ENCODE peak calls at places on chromosomes 4 and X, in ten cellular contexts. One of them, this sample, is unnamed.

GRCh38 chrX:41922125-41922521 is 1.2 kb downstream of the CASK start:
- DNase-seq in adipocyte: peak; percentile 60
- DNase-seq in RWPE2: no peak
- DNase-seq in esophagus muscularis mucosa: no peak
- DNase-seq in lower leg skin: no peak
- DNase-seq in SK-N-MC: no peak
- DNase-seq in fibroblast of the aortic adventitia: peak; percentile 25
- DNase-seq in left ventricle myocardium inferior: no peak
- DNase-seq in retinal pigment epithelial cell: no peak
- DNase-seq in CD8-positive, alpha-beta memory T cell: peak; percentile 19
- DNase-seq in this sample: peak; percentile 45

GRCh38 chrX:106917830-106918500 is 2.2 kb upstream of the CLDN2 start:
- DNase-seq in RWPE2: no peak
- DNase-seq in lower leg skin: no peak
- DNase-seq in CD8-positive, alpha-beta memory T cell: peak; percentile 35
- DNase-seq in left ventricle myocardium inferior: no peak
- DNase-seq in adipocyte: no peak
- DNase-seq in retinal pigment epithelial cell: peak; percentile 68
- DNase-seq in esophagus muscularis mucosa: no peak
- DNase-seq in fibroblast of the aortic adventitia: peak; percentile 81
- DNase-seq in SK-N-MC: no peak
- DNase-seq in this sample: peak; percentile 86

GRCh38 chr4:73152893-73153292 is 83.4 kb upstream of the COX18 start:
- DNase-seq in lower leg skin: no peak
- DNase-seq in fibroblast of the aortic adventitia: no peak
- DNase-seq in esophagus muscularis mucosa: no peak
- DNase-seq in RWPE2: no peak
- DNase-seq in CD8-positive, alpha-beta memory T cell: no peak
- DNase-seq in SK-N-MC: no peak
- DNase-seq in left ventricle myocardium inferior: no peak
- DNase-seq in adipocyte: no peak
- DNase-seq in retinal pigment epithelial cell: no peak
- DNase-seq in this sample: peak; percentile 9

GRCh38 chr4:74751247-74751646 is 43.1 kb downstream of the BTC start:
- DNase-seq in RWPE2: no peak
- DNase-seq in lower leg skin: no peak
- DNase-seq in retinal pigment epithelial cell: no peak
- DNase-seq in left ventricle myocardium inferior: no peak
- DNase-seq in CD8-positive, alpha-beta memory T cell: no peak
- DNase-seq in adipocyte: no peak
- DNase-seq in SK-N-MC: no peak
- DNase-seq in esophagus muscularis mucosa: no peak
- DNase-seq in fibroblast of the aortic adventitia: no peak
- DNase-seq in this sample: no peak

GRCh38 chr4:156953951-156954350 is 17.6 kb downstream of the PDGFC start:
- DNase-seq in left ventricle myocardium inferior: no peak
- DNase-seq in fibroblast of the aortic adventitia: no peak
- DNase-seq in lower leg skin: no peak
- DNase-seq in RWPE2: no peak
- DNase-seq in esophagus muscularis mucosa: no peak
- DNase-seq in adipocyte: no peak
- DNase-seq in retinal pigment epithelial cell: no peak
- DNase-seq in SK-N-MC: no peak
- DNase-seq in CD8-positive, alpha-beta memory T cell: no peak
- DNase-seq in this sample: no peak

GRCh38 chr4:53706422-53707032 is 115.2 kb upstream of the LNX1 start:
- DNase-seq in CD8-positive, alpha-beta memory T cell: no peak
- DNase-seq in adipocyte: peak; percentile 89
- DNase-seq in lower leg skin: no peak
- DNase-seq in esophagus muscularis mucosa: no peak
- DNase-seq in SK-N-MC: no peak
- DNase-seq in left ventricle myocardium inferior: no peak
- DNase-seq in retinal pigment epithelial cell: no peak
- DNase-seq in fibroblast of the aortic adventitia: peak; percentile 89
- DNase-seq in RWPE2: no peak
- DNase-seq in this sample: peak; percentile 83

GRCh38 chr4:2803624-2804448 is 11.0 kb downstream of the SH3BP2 start:
- DNase-seq in retinal pigment epithelial cell: no peak
- DNase-seq in SK-N-MC: no peak
- DNase-seq in CD8-positive, alpha-beta memory T cell: no peak
- DNase-seq in esophagus muscularis mucosa: no peak
- DNase-seq in adipocyte: no peak
- DNase-seq in left ventricle myocardium inferior: peak; percentile 21
- DNase-seq in RWPE2: peak; percentile 59
- DNase-seq in lower leg skin: peak; percentile 90
- DNase-seq in fibroblast of the aortic adventitia: no peak
- DNase-seq in this sample: no peak

GRCh38 chrX:41352329-41352801 is 18.4 kb downstream of the DDX3X start:
- DNase-seq in SK-N-MC: no peak
- DNase-seq in fibroblast of the aortic adventitia: no peak
- DNase-seq in esophagus muscularis mucosa: no peak
- DNase-seq in left ventricle myocardium inferior: no peak
- DNase-seq in adipocyte: no peak
- DNase-seq in lower leg skin: no peak
- DNase-seq in RWPE2: no peak
- DNase-seq in retinal pigment epithelial cell: no peak
- DNase-seq in CD8-positive, alpha-beta memory T cell: no peak
- DNase-seq in this sample: no peak

GRCh38 chr4:184476660-184477059 is 2.3 kb upstream of the IRF2 start:
- DNase-seq in lower leg skin: no peak
- DNase-seq in left ventricle myocardium inferior: no peak
- DNase-seq in retinal pigment epithelial cell: no peak
- DNase-seq in CD8-positive, alpha-beta memory T cell: peak; percentile 6
- DNase-seq in SK-N-MC: no peak
- DNase-seq in RWPE2: no peak
- DNase-seq in fibroblast of the aortic adventitia: no peak
- DNase-seq in esophagus muscularis mucosa: no peak
- DNase-seq in adipocyte: no peak
- DNase-seq in this sample: no peak

GRCh38 chr4:128461300-128462103 is 173.9 kb upstream of the PGRMC2 start:
- DNase-seq in CD8-positive, alpha-beta memory T cell: no peak
- DNase-seq in SK-N-MC: no peak
- DNase-seq in esophagus muscularis mucosa: no peak
- DNase-seq in RWPE2: no peak
- DNase-seq in adipocyte: peak; percentile 88
- DNase-seq in fibroblast of the aortic adventitia: peak; percentile 87
- DNase-seq in retinal pigment epithelial cell: peak; percentile 95
- DNase-seq in left ventricle myocardium inferior: no peak
- DNase-seq in lower leg skin: no peak
- DNase-seq in this sample: peak; percentile 93

GRCh38 chr4:36241771-36242170 is 2.5 kb downstream of the ARAP2 start:
- DNase-seq in adipocyte: no peak
- DNase-seq in fibroblast of the aortic adventitia: no peak
- DNase-seq in SK-N-MC: no peak
- DNase-seq in RWPE2: no peak
- DNase-seq in left ventricle myocardium inferior: no peak
- DNase-seq in CD8-positive, alpha-beta memory T cell: peak; percentile 61
- DNase-seq in esophagus muscularis mucosa: no peak
- DNase-seq in retinal pigment epithelial cell: no peak
- DNase-seq in lower leg skin: no peak
- DNase-seq in this sample: no peak

GRCh38 chr4:3491681-3492405 is 28.7 kb downstream of the DOK7 start:
- DNase-seq in RWPE2: no peak
- DNase-seq in SK-N-MC: no peak
- DNase-seq in adipocyte: peak; percentile 48
- DNase-seq in left ventricle myocardium inferior: no peak
- DNase-seq in esophagus muscularis mucosa: no peak
- DNase-seq in CD8-positive, alpha-beta memory T cell: no peak
- DNase-seq in retinal pigment epithelial cell: no peak
- DNase-seq in fibroblast of the aortic adventitia: peak; percentile 50
- DNase-seq in lower leg skin: no peak
- DNase-seq in this sample: peak; percentile 52

GRCh38 chr4:14908635-14909034 is 93.6 kb upstream of the CPEB2 start:
- DNase-seq in esophagus muscularis mucosa: no peak
- DNase-seq in RWPE2: no peak
- DNase-seq in retinal pigment epithelial cell: no peak
- DNase-seq in left ventricle myocardium inferior: no peak
- DNase-seq in CD8-positive, alpha-beta memory T cell: no peak
- DNase-seq in fibroblast of the aortic adventitia: no peak
- DNase-seq in adipocyte: peak; percentile 15
- DNase-seq in SK-N-MC: no peak
- DNase-seq in lower leg skin: no peak
- DNase-seq in this sample: peak; percentile 30

GRCh38 chr4:173277340-173277739 is 56.8 kb downstream of the HMGB2 start:
- DNase-seq in fibroblast of the aortic adventitia: no peak
- DNase-seq in esophagus muscularis mucosa: no peak
- DNase-seq in adipocyte: no peak
- DNase-seq in retinal pigment epithelial cell: no peak
- DNase-seq in lower leg skin: no peak
- DNase-seq in left ventricle myocardium inferior: no peak
- DNase-seq in RWPE2: no peak
- DNase-seq in CD8-positive, alpha-beta memory T cell: no peak
- DNase-seq in SK-N-MC: no peak
- DNase-seq in this sample: no peak

GRCh38 chr4:173273956-173274355 is 60.2 kb downstream of the HMGB2 start:
- DNase-seq in adipocyte: peak; percentile 78
- DNase-seq in fibroblast of the aortic adventitia: peak; percentile 21
- DNase-seq in SK-N-MC: no peak
- DNase-seq in CD8-positive, alpha-beta memory T cell: no peak
- DNase-seq in esophagus muscularis mucosa: no peak
- DNase-seq in left ventricle myocardium inferior: no peak
- DNase-seq in lower leg skin: no peak
- DNase-seq in RWPE2: no peak
- DNase-seq in retinal pigment epithelial cell: no peak
- DNase-seq in this sample: peak; percentile 70

GRCh38 chr4:173274744-173275143 is 59.4 kb downstream of the HMGB2 start:
- DNase-seq in lower leg skin: no peak
- DNase-seq in CD8-positive, alpha-beta memory T cell: no peak
- DNase-seq in left ventricle myocardium inferior: no peak
- DNase-seq in esophagus muscularis mucosa: no peak
- DNase-seq in SK-N-MC: no peak
- DNase-seq in RWPE2: no peak
- DNase-seq in adipocyte: no peak
- DNase-seq in retinal pigment epithelial cell: no peak
- DNase-seq in fibroblast of the aortic adventitia: no peak
- DNase-seq in this sample: no peak

GRCh38 chr4:173272987-173273386 is 61.2 kb downstream of the HMGB2 start:
- DNase-seq in fibroblast of the aortic adventitia: peak; percentile 34
- DNase-seq in CD8-positive, alpha-beta memory T cell: no peak
- DNase-seq in adipocyte: peak; percentile 73
- DNase-seq in lower leg skin: no peak
- DNase-seq in esophagus muscularis mucosa: no peak
- DNase-seq in left ventricle myocardium inferior: no peak
- DNase-seq in retinal pigment epithelial cell: no peak
- DNase-seq in SK-N-MC: no peak
- DNase-seq in RWPE2: no peak
- DNase-seq in this sample: peak; percentile 86

DNA sequence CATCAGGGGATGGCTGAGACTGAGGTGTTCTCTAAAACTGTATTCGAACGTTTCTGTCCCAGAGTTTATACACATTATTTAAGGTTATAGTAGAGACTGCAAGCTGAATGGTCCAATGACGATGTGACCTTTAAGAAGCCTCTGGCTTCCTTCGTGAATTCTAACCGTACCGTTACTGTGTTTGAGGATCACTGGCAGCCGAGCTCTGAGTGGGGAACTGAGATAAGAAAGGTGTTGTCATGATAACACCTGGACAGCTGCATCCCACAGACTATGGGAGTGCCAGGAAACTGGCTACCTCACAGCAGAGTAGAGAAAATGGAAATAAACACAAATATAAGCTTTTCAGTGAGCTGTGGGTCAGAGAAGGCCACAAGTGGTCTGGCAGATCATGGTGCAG is 59.0 kb downstream of the HMGB2 start:
- DNase-seq in fibroblast of the aortic adventitia: no peak
- DNase-seq in CD8-positive, alpha-beta memory T cell: no peak
- DNase-seq in left ventricle myocardium inferior: no peak
- DNase-seq in retinal pigment epithelial cell: no peak
- DNase-seq in RWPE2: no peak
- DNase-seq in SK-N-MC: no peak
- DNase-seq in esophagus muscularis mucosa: no peak
- DNase-seq in adipocyte: no peak
- DNase-seq in lower leg skin: no peak
- DNase-seq in this sample: no peak
- H3K4me3 ChIP-seq in fibroblast of the aortic adventitia: no peak overlapping the region
- H3K4me3 ChIP-seq in CD8-positive, alpha-beta memory T cell: no peak overlapping the region
- H3K4me3 ChIP-seq in left ventricle myocardium inferior: no peak overlapping the region
- H3K4me3 ChIP-seq in retinal pigment epithelial cell: no peak overlapping the region
- H3K4me3 ChIP-seq in RWPE2: no peak overlapping the region
- H3K4me3 ChIP-seq in SK-N-MC: no peak overlapping the region
- H3K4me3 ChIP-seq in esophagus muscularis mucosa: no peak overlapping the region
- H3K4me3 ChIP-seq in adipocyte: no peak overlapping the region
- H3K4me3 ChIP-seq in lower leg skin: no peak overlapping the region
- H3K4me3 ChIP-seq in this sample: no peak overlapping the region

DNA sequence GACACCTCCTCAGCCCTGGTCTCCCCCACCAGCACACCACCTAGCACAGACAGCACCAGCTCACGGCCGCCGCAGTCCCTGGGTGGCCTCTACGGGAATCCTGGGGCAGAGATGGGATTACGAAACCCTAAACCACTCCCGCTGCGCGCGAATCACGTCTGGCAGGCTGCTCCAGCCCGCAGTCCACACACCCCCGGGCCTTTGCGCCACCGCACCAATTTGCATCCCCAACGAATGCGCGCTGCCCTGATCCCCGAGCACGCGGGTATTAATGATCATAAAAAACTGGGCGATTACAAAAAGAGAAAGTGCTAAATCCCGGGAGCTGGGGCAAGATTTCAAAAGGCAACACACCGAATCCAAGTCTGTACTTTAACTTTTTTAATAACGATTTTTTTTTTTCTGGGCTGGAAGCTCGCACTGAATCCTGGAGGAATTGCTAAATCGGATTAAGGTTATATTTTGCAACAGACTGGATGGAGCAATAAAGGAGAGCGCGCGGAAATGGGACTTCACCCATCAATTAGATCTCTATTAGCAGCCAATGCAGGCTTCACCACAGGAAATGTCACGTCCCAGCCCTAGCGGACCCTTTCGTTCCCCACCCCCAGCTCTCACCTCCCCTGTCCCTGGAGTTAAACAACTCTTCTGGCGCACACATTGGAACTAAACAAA is 69.8 kb upstream of the TMEM33 start:
- DNase-seq in SK-N-MC: no peak
- DNase-seq in CD8-positive, alpha-beta memory T cell: no peak
- DNase-seq in fibroblast of the aortic adventitia: no peak
- DNase-seq in lower leg skin: no peak
- DNase-seq in esophagus muscularis mucosa: no peak
- DNase-seq in left ventricle myocardium inferior: no peak
- DNase-seq in RWPE2: no peak
- DNase-seq in adipocyte: peak; percentile 20
- DNase-seq in retinal pigment epithelial cell: peak; percentile 11
- DNase-seq in this sample: peak; percentile 13
- H3K4me3 ChIP-seq in SK-N-MC: no peak overlapping the region
- H3K4me3 ChIP-seq in CD8-positive, alpha-beta memory T cell: no peak overlapping the region
- H3K4me3 ChIP-seq in fibroblast of the aortic adventitia: no peak overlapping the region
- H3K4me3 ChIP-seq in lower leg skin: no peak overlapping the region
- H3K4me3 ChIP-seq in esophagus muscularis mucosa: no peak overlapping the region
- H3K4me3 ChIP-seq in left ventricle myocardium inferior: no peak overlapping the region
- H3K4me3 ChIP-seq in RWPE2: no peak overlapping the region
- H3K4me3 ChIP-seq in adipocyte: peak overlapping the region; percentile 68
- H3K4me3 ChIP-seq in retinal pigment epithelial cell: no peak overlapping the region
- H3K4me3 ChIP-seq in this sample: no peak overlapping the region

GRCh38 chrX:96929036-96929435 is 45.3 kb downstream of the RPA4 start:
- DNase-seq in fibroblast of the aortic adventitia: no peak
- DNase-seq in RWPE2: no peak
- DNase-seq in lower leg skin: no peak
- DNase-seq in retinal pigment epithelial cell: no peak
- DNase-seq in CD8-positive, alpha-beta memory T cell: no peak
- DNase-seq in left ventricle myocardium inferior: no peak
- DNase-seq in SK-N-MC: no peak
- DNase-seq in adipocyte: no peak
- DNase-seq in esophagus muscularis mucosa: no peak
- DNase-seq in this sample: no peak
- H3K4me3 ChIP-seq in fibroblast of the aortic adventitia: no peak overlapping the region
- H3K4me3 ChIP-seq in RWPE2: no peak overlapping the region
- H3K4me3 ChIP-seq in lower leg skin: no peak overlapping the region
- H3K4me3 ChIP-seq in retinal pigment epithelial cell: no peak overlapping the region
- H3K4me3 ChIP-seq in CD8-positive, alpha-beta memory T cell: no peak overlapping the region
- H3K4me3 ChIP-seq in left ventricle myocardium inferior: no peak overlapping the region
- H3K4me3 ChIP-seq in SK-N-MC: no peak overlapping the region
- H3K4me3 ChIP-seq in adipocyte: no peak overlapping the region
- H3K4me3 ChIP-seq in esophagus muscularis mucosa: no peak overlapping the region
- H3K4me3 ChIP-seq in this sample: no peak overlapping the region

GRCh38 chr4:6992728-6993655 is 50.2 kb upstream of the TADA2B start:
- DNase-seq in esophagus muscularis mucosa: no peak
- DNase-seq in RWPE2: no peak
- DNase-seq in retinal pigment epithelial cell: peak; percentile 51
- DNase-seq in adipocyte: peak; percentile 24
- DNase-seq in SK-N-MC: no peak
- DNase-seq in fibroblast of the aortic adventitia: no peak
- DNase-seq in lower leg skin: no peak
- DNase-seq in left ventricle myocardium inferior: no peak
- DNase-seq in CD8-positive, alpha-beta memory T cell: no peak
- DNase-seq in this sample: no peak
- H3K4me3 ChIP-seq in esophagus muscularis mucosa: no peak overlapping the region
- H3K4me3 ChIP-seq in RWPE2: no peak overlapping the region
- H3K4me3 ChIP-seq in retinal pigment epithelial cell: no peak overlapping the region
- H3K4me3 ChIP-seq in adipocyte: no peak overlapping the region
- H3K4me3 ChIP-seq in SK-N-MC: no peak overlapping the region
- H3K4me3 ChIP-seq in fibroblast of the aortic adventitia: no peak overlapping the region
- H3K4me3 ChIP-seq in lower leg skin: no peak overlapping the region
- H3K4me3 ChIP-seq in left ventricle myocardium inferior: no peak overlapping the region
- H3K4me3 ChIP-seq in CD8-positive, alpha-beta memory T cell: no peak overlapping the region
- H3K4me3 ChIP-seq in this sample: no peak overlapping the region

This sample was measured in fibroblast of mammary gland.